ENCODE peak calls at places on chromosome 22, in five cellular contexts. T is CD4-positive, alpha-beta T cell; F is activated CD4-positive, CD25-positive, alpha-beta regulatory T cell; O is fibroblast of mammary gland; Y is EH. Q is an unnamed sample.

GRCh38 chr22:34427436-34427835 is 507.2 kb upstream of the LARGE1 start:
- DNase-seq in T (no peak), F (no peak), O (no peak), Y (no peak), Q (no peak)

GRCh38 chr22:48307941-48308340 is 1519.7 kb downstream of the BRD1 start:
- DNase-seq in T (no peak), F (no peak), O (no peak), Y (no peak), Q (no peak)

GRCh38 chr22:38467438-38467903 is 425 bp upstream of the KDELR3 start:
- DNase-seq in T (no peak), F (no peak), O (no peak), Y (peak; percentile 23), Q (no peak)

GRCh38 chr22:46262449-46263207 is 515 bp downstream of the PKDREJ start:
- DNase-seq in T (no peak), F (no peak), O (peak; percentile 65), Y (no peak), Q (peak; percentile 35)

GRCh38 chr22:49514211-49514610 is 313.5 kb downstream of the BRD1 start:
- DNase-seq in T (no peak), F (no peak), O (no peak), Y (no peak), Q (no peak)

GRCh38 chr22:45502215-45503070 is at the start of gene FBLN1:
- DNase-seq in T (no peak), F (no peak), O (no peak), Y (peak; percentile 62), Q (no peak)

GRCh38 chr22:16800358-16800757 is 24.9 kb downstream of the XKR3 start:
- DNase-seq in T (no peak), F (no peak), O (no peak), Y (no peak), Q (no peak)

GRCh38 chr22:43295173-43295572 is 48.0 kb downstream of the SCUBE1 start:
- DNase-seq in T (no peak), F (no peak), O (no peak), Y (no peak), Q (no peak)

GRCh38 chr22:20422965-20423635 is 14.5 kb downstream of the SCARF2 start:
- DNase-seq in T (no peak), F (no peak), O (no peak), Y (peak; percentile 77), Q (no peak)

GRCh38 chr22:36862251-36863242 is 1.7 kb downstream of the NCF4 start:
- DNase-seq in T (no peak), F (no peak), O (no peak), Y (no peak), Q (no peak)

GRCh38 chr22:34886812-34887211 is 179.1 kb upstream of the ISX start:
- DNase-seq in T (no peak), F (no peak), O (no peak), Y (no peak), Q (no peak)

GRCh38 chr22:39574779-39575551 is 4.4 kb downstream of the CACNA1I start:
- DNase-seq in T (no peak), F (no peak), O (peak; percentile 93), Y (peak; percentile 92), Q (peak; percentile 95)

GRCh38 chr22:39655736-39656285 is 85.3 kb downstream of the CACNA1I start:
- DNase-seq in T (no peak), F (no peak), O (no peak), Y (no peak), Q (no peak)

GRCh38 chr22:39900306-39901227 is at the start of gene GRAP2:
- DNase-seq in T (peak; percentile 66), F (peak; percentile 27), O (no peak), Y (no peak), Q (no peak)

GRCh38 chr22:31244044-31244942 is 32.2 kb downstream of the LIMK2 start:
- DNase-seq in T (no peak), F (no peak), O (peak; percentile 61), Y (peak; percentile 91), Q (peak; percentile 80)

GRCh38 chr22:31969789-31970489 is 25.6 kb downstream of the YWHAH start:
- DNase-seq in T (peak; percentile 62), F (peak; percentile 36), O (peak; percentile 65), Y (peak; percentile 67), Q (peak; percentile 66)

GRCh38 chr22:44431256-44431655 is 66.8 kb downstream of the RTL6 start:
- DNase-seq in T (peak; percentile 20), F (no peak), O (no peak), Y (no peak), Q (no peak)

GRCh38 chr22:42797021-42797420 is 60.1 kb downstream of the ARFGAP3 start:
- DNase-seq in T (no peak), F (no peak), O (peak; percentile 8), Y (no peak), Q (peak; percentile 27)

GRCh38 chr22:43437871-43438475 is 26.2 kb downstream of the MPPED1 start:
- DNase-seq in T (peak; percentile 23), F (no peak), O (no peak), Y (no peak), Q (no peak)

Q was measured in IMR-90.